ENCODE peak calls at places on chromosomes 1 and 21, in seven cellular contexts. S is gastrocnemius medialis, E is right lobe of liver, C is uterus, I is Peyer's patch, T is heart left ventricle, B is thyroid gland. N is an unnamed sample.

GRCh38 chr1:37605806-37606474 is 10.2 kb upstream of the GNL2 start:
- DNase-seq in E (no peak), B (no peak), T (no peak), S (no peak), I (no peak), C (peak), N (no peak)

GRCh38 chr1:114315601-114316000 is 161.9 kb upstream of the SYT6 start:
- DNase-seq in I (no peak), S (no peak), T (no peak), C (no peak), B (no peak), E (no peak), N (no peak)

GRCh38 chr1:184143449-184143848 is 91.9 kb downstream of the TSEN15 start:
- DNase-seq in I (no peak), E (no peak), T (no peak), S (no peak), C (no peak), B (peak), N (no peak)

GRCh38 chr1:80248886-80249285 is 1242.4 kb upstream of the ADGRL4 start:
- DNase-seq in C (no peak), S (no peak), I (no peak), E (no peak), B (no peak), T (no peak), N (no peak)

GRCh38 chr1:58768971-58769808 is 14.7 kb downstream of the JUN start:
- DNase-seq in B (peak), T (peak), I (peak), S (peak), E (peak), C (peak), N (peak)

GRCh38 chr21:27681841-27682240 is 715.0 kb upstream of the ADAMTS5 start:
- DNase-seq in I (no peak), E (no peak), C (no peak), B (no peak), S (no peak), T (no peak), N (no peak)

GRCh38 chr1:38953433-38953860 is 11.8 kb upstream of the RHBDL2 start:
- DNase-seq in B (no peak), E (no peak), C (no peak), S (no peak), T (no peak), I (no peak), N (no peak)

GRCh38 chr1:115114308-115114707 is 25.0 kb upstream of the TSPAN2 start:
- DNase-seq in S (no peak), C (no peak), I (no peak), E (peak), T (no peak), B (peak), N (no peak)

DNA sequence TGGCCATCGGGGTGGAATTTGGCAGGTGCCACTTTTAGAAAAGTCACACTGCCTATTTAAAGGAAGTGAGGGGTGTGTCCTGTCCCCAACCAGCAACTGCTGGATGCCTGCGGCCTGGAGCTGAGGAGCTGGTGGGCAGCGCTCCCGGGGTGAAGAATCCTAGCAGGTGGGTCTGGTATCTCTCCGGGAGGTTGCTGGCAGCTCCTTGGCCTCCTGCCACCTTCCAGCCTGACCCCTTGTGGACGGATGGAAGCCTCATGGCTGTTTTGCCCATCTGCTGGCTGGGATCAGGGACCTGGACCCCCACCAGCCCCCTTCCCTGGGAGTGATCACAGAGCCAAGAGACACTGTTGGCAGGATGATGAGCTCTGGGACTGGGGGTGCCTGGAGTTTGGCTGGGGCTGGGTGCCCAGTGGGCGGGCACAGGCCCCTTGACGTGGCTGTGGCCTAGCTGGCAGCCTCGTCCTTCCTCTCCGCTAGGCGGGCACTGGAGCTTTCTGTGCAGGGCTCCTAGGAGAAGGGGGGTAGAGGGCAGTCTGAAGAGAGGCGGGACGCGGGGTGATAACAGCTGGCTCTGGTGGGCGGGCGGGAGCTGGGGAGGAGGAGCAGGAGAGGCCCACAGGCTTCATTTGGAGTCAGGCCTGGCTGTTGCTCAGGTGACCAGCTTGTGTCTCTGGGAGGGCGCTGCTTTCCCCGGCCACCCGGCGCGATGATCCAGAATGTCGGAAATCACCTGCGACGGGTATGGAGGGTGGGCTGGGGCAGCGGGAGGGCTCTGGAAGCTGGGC is at the start of gene ACOT11:
- DNase-seq in I (no peak), S (peak), E (peak), T (peak), C (peak), B (peak), N (peak)
- TF ChIP-seq POLR2A in I (no peak), S (peak), E (no peak), T (no peak), C (no peak), B (peak), N (peak)

GRCh38 chr1:64756770-64757169 is 11.9 kb downstream of the RAVER2 start:
- DNase-seq in S (no peak), C (no peak), I (no peak), B (no peak), T (no peak), E (no peak), N (no peak)
- TF ChIP-seq POLR2A in S (no peak), C (no peak), I (no peak), B (no peak), T (no peak), E (no peak), N (no peak)

DNA sequence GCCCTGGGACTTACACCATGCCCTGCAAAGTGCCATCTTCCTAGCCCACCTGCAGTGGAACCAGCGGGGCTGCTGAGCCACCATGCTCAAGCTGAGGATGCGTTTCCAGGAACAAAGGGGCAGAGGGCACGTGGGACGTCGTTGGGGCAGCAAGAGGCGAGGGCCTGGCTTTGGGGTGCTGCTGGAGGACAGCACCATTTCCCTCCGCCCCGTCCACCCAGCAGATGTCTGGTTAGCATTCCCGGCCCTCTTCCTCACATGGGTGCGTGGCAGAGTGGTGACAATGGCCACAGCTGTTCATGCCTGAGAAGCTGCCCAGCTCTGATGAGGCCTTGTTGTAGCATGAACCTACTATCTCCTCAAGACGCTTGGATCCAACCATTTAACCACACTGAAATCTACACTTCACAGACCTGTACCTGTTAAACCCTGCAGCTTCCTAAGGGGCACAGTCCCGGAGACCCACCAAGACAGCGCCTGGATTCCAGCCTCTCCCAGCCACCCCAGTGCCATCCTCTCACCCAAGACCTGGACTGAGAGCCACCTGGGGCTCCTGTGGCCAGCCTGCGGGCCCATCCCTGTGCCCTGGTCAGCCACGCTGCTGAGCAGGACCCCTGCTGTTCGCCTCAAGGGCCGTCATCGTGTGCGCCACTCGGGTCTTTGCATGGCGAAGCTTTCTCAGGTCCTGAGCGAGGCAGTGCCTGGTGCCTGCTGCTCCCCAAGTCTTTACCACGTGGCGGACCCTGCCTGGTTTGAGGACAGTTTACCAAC is 33.2 kb downstream of the SLC45A1 start:
- DNase-seq in T (no peak), E (no peak), C (peak), B (peak), S (no peak), I (peak), N (no peak)
- TF ChIP-seq POLR2A in T (no peak), E (no peak), C (no peak), B (no peak), S (no peak), I (no peak), N (no peak)

DNA sequence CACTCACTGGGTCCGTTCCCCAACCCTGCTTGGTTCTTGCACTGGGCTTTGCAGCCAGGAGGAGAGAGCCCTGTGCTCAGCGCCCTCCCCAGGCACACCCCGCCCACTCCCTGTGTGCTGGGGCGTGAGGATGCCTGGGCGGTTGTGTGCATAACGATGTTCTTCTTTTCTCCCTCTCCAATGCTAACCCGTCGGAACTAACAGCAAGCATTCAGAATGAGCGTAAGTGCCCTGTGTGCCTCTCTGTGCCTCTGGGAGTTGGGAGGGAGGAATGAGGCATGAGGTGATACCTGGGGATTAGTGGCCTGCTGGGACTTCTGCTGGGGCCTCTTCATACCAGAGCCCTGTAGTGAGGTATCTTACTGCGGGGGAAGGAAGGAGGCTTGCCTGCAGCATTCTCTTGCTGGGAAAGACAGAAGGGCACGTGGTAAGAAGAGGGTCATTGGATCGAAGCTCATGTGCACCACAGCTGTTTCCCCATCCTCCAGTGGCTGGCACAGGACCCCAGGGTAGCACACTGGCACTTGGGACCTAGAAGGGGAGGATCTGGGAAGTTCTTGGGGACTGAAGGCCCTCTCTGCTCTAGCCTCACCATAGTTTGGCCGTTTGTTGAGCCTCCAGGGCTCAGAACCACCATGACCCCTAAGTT is 79.8 kb downstream of the NFASC start:
- DNase-seq in I (no peak), S (no peak), C (no peak), B (peak), E (no peak), T (no peak), N (no peak)
- TF ChIP-seq POLR2A in I (no peak), S (no peak), C (no peak), B (no peak), E (no peak), T (no peak), N (no peak)

GRCh38 chr1:23553896-23554480 is 5.3 kb downstream of the ID3 start:
- DNase-seq in S (no peak), T (no peak), C (no peak), I (no peak), E (peak), B (no peak), N (no peak)

GRCh38 chr1:23555225-23555801 is 4.0 kb downstream of the ID3 start:
- DNase-seq in I (no peak), B (no peak), E (no peak), C (no peak), S (no peak), T (peak), N (no peak)

GRCh38 chr1:23553206-23553895 is 6.0 kb downstream of the ID3 start:
- DNase-seq in I (no peak), T (no peak), B (no peak), E (no peak), S (no peak), C (no peak), N (no peak)

GRCh38 chr1:23555949-23556640 is 3.2 kb downstream of the ID3 start:
- DNase-seq in S (no peak), I (no peak), T (peak), C (no peak), E (no peak), B (no peak), N (peak)

GRCh38 chr1:23554481-23555224 is 4.6 kb downstream of the ID3 start:
- DNase-seq in T (peak), C (peak), E (peak), I (peak), B (peak), S (peak), N (peak)
- TF ChIP-seq POLR2A in T (peak), C (peak), E (peak), I (peak), B (peak), S (peak), N (peak)